ENCODE peak calls at places on chromosome 14, in nine cellular contexts. A is suprapubic skin, X is pancreas, N is Peyer's patch, C is esophagus squamous epithelium, T is retinal pigment epithelial cell, V is foreskin fibroblast, R is fibroblast of pulmonary artery, J is AG04450. K is an unnamed sample.

GRCh38 chr14:52596320-52596719 is 43.7 kb downstream of the GPR137C start:
- DNase-seq in C (no peak), T (no peak), R (no peak), J (no peak), N (no peak), A (no peak), X (no peak), V (no peak), K (no peak)

GRCh38 chr14:63737582-63738006 is 9.7 kb upstream of the SGPP1 start:
- DNase-seq in V (no peak), R (no peak), N (no peak), C (no peak), A (no peak), X (no peak), J (no peak), T (no peak), K (no peak)

GRCh38 chr14:93104961-93105360 is 10.8 kb downstream of the ITPK1 start:
- DNase-seq in A (no peak), R (no peak), N (no peak), J (no peak), C (no peak), V (no peak), X (no peak), T (no peak), K (no peak)

GRCh38 chr14:76828339-76829015 is 2.3 kb downstream of the LRRC74A start:
- DNase-seq in J (no peak), V (peak), A (no peak), X (peak), C (no peak), R (peak), N (no peak), T (no peak), K (no peak)

GRCh38 chr14:76812093-76812421 is 625 bp downstream of the ANGEL1 start:
- DNase-seq in C (no peak), J (no peak), R (no peak), A (no peak), T (no peak), N (no peak), V (no peak), X (no peak), K (no peak)

GRCh38 chr14:36690301-36691020 is 28.8 kb downstream of the PAX9 start:
- DNase-seq in V (peak), R (peak), A (no peak), T (no peak), J (no peak), C (no peak), N (no peak), X (no peak), K (no peak)

GRCh38 chr14:36365766-36366165 is 45.3 kb upstream of the MBIP start:
- DNase-seq in T (no peak), X (no peak), N (no peak), A (no peak), R (no peak), C (no peak), J (no peak), V (no peak), K (no peak)

GRCh38 chr14:98897605-98898309 is 374.2 kb downstream of the BCL11B start:
- DNase-seq in V (no peak), R (no peak), X (no peak), J (no peak), C (no peak), A (no peak), N (no peak), T (no peak), K (no peak)

GRCh38 chr14:31326111-31326510 is 94.2 kb downstream of the HEATR5A start:
- DNase-seq in J (no peak), A (no peak), N (no peak), T (no peak), V (peak), X (no peak), R (peak), C (no peak), K (peak)

GRCh38 chr14:72880820-72881219 is 13.1 kb downstream of the DPF3 start:
- DNase-seq in T (no peak), X (no peak), A (no peak), N (no peak), C (no peak), V (no peak), R (no peak), J (no peak), K (no peak)

GRCh38 chr14:24362241-24362960 is 5.6 kb upstream of the NFATC4 start:
- DNase-seq in C (no peak), T (no peak), N (no peak), V (no peak), J (no peak), A (no peak), X (no peak), R (no peak), K (no peak)

GRCh38 chr14:106845286-106846087 is 1319.1 kb downstream of the TMEM121 start:
- DNase-seq in T (no peak), C (no peak), N (peak), J (no peak), V (no peak), A (no peak), X (peak), R (no peak), K (no peak)

GRCh38 chr14:59771577-59771976 is 99.0 kb downstream of the RTN1 start:
- DNase-seq in A (no peak), V (peak), C (no peak), R (peak), T (peak), J (no peak), X (no peak), N (no peak), K (peak)

GRCh38 chr14:25869854-25870253 is 728.0 kb downstream of the NOVA1 start:
- DNase-seq in T (no peak), C (no peak), J (no peak), X (no peak), V (no peak), A (no peak), R (no peak), N (no peak), K (no peak)

GRCh38 chr14:60509438-60510253 is 700 bp downstream of the SIX6 start:
- DNase-seq in R (no peak), A (no peak), T (no peak), C (no peak), X (peak), J (no peak), N (no peak), V (no peak), K (no peak)

GRCh38 chr14:101884537-101885253 is 79.7 kb upstream of the DYNC1H1 start:
- DNase-seq in V (no peak), X (no peak), A (no peak), T (no peak), R (no peak), J (no peak), N (no peak), C (no peak), K (no peak)

GRCh38 chr14:88551094-88551870 is 3.5 kb downstream of the PTPN21 start:
- DNase-seq in C (no peak), J (peak), V (peak), T (peak), R (peak), N (peak), A (peak), X (peak), K (peak)

GRCh38 chr14:31527087-31527486 is 34.1 kb upstream of the NUBPL start:
- DNase-seq in N (no peak), T (no peak), A (no peak), R (no peak), C (no peak), J (no peak), V (no peak), X (peak), K (no peak)

GRCh38 chr14:101225729-101226152 is 322.2 kb upstream of the RTL1 start:
- DNase-seq in A (no peak), N (no peak), R (no peak), V (no peak), T (no peak), J (no peak), C (no peak), X (no peak), K (no peak)

GRCh38 chr14:51859136-51859535 is 1.3 kb upstream of the GNG2 start:
- DNase-seq in X (no peak), N (no peak), V (peak), T (no peak), A (no peak), C (no peak), J (no peak), R (no peak), K (no peak)

GRCh38 chr14:42654707-42655106 is 1048.0 kb downstream of the LRFN5 start:
- DNase-seq in C (no peak), A (no peak), R (no peak), N (no peak), X (no peak), T (no peak), J (no peak), V (no peak), K (no peak)

GRCh38 chr14:25049559-25050493 is at the start of gene STXBP6:
- DNase-seq in V (peak), J (no peak), A (peak), N (peak), T (no peak), C (no peak), X (peak), R (peak), K (no peak)

GRCh38 chr14:61864329-61864898 is 102.2 kb downstream of the SNAPC1 start:
- DNase-seq in X (no peak), R (no peak), C (no peak), N (no peak), J (no peak), A (no peak), T (no peak), V (no peak), K (no peak)

GRCh38 chr14:23572841-23573240 is 5.2 kb upstream of the AP1G2 start:
- DNase-seq in A (peak), N (no peak), T (no peak), V (no peak), X (no peak), J (no peak), R (no peak), C (no peak), K (no peak)

GRCh38 chr14:55832122-55832911 is 252.3 kb downstream of the KTN1 start:
- DNase-seq in A (no peak), X (no peak), T (no peak), V (peak), C (no peak), N (no peak), R (peak), J (peak), K (no peak)

GRCh38 chr14:60485057-60485599 is 735 bp downstream of the C14orf39 start:
- DNase-seq in X (no peak), T (no peak), V (peak), A (no peak), C (no peak), R (no peak), J (no peak), N (no peak), K (no peak)

GRCh38 chr14:81710232-81710845 is 176.7 kb upstream of the SEL1L start:
- DNase-seq in X (no peak), C (no peak), V (peak), J (no peak), T (no peak), R (peak), N (no peak), A (no peak), K (peak)

GRCh38 chr14:69055125-69055524 is 76.0 kb upstream of the ACTN1 start:
- DNase-seq in R (peak), N (no peak), V (no peak), A (no peak), T (no peak), C (no peak), J (peak), X (no peak), K (no peak)

GRCh38 chr14:26960049-26960688 is 362.3 kb upstream of the NOVA1 start:
- DNase-seq in T (no peak), C (no peak), A (no peak), R (no peak), X (no peak), J (no peak), V (no peak), N (no peak), K (no peak)

GRCh38 chr14:49052516-49052915 is 533.7 kb downstream of the RPS29 start:
- DNase-seq in T (peak), X (no peak), A (no peak), N (no peak), R (no peak), J (no peak), V (peak), C (no peak), K (peak)

GRCh38 chr14:58098507-58098906 is 53.5 kb downstream of the ARMH4 start:
- DNase-seq in V (no peak), A (no peak), N (no peak), J (no peak), T (no peak), X (no peak), R (no peak), C (no peak), K (no peak)

GRCh38 chr14:100472094-100472455 is 115.1 kb downstream of the BEGAIN start:
- DNase-seq in N (no peak), V (no peak), R (no peak), A (no peak), J (no peak), T (no peak), C (no peak), X (no peak), K (no peak)

GRCh38 chr14:52253503-52253902 is 14.0 kb upstream of the PTGDR start:
- DNase-seq in X (no peak), A (no peak), V (peak), N (no peak), C (no peak), R (no peak), J (no peak), T (peak), K (no peak)

GRCh38 chr14:56580317-56580711 is 716 bp downstream of the TMEM260 start:
- DNase-seq in V (no peak), C (no peak), T (no peak), N (no peak), A (no peak), R (no peak), X (no peak), J (no peak), K (no peak)

GRCh38 chr14:23539209-23539866 is 12.2 kb downstream of the ZFHX2 start:
- DNase-seq in V (peak), A (no peak), N (no peak), R (peak), J (no peak), T (no peak), X (no peak), C (no peak), K (no peak)

GRCh38 chr14:48319823-48320222 is 644.4 kb upstream of the MDGA2 start:
- DNase-seq in V (no peak), T (no peak), J (no peak), N (no peak), R (no peak), X (no peak), A (no peak), C (no peak), K (no peak)

DNA sequence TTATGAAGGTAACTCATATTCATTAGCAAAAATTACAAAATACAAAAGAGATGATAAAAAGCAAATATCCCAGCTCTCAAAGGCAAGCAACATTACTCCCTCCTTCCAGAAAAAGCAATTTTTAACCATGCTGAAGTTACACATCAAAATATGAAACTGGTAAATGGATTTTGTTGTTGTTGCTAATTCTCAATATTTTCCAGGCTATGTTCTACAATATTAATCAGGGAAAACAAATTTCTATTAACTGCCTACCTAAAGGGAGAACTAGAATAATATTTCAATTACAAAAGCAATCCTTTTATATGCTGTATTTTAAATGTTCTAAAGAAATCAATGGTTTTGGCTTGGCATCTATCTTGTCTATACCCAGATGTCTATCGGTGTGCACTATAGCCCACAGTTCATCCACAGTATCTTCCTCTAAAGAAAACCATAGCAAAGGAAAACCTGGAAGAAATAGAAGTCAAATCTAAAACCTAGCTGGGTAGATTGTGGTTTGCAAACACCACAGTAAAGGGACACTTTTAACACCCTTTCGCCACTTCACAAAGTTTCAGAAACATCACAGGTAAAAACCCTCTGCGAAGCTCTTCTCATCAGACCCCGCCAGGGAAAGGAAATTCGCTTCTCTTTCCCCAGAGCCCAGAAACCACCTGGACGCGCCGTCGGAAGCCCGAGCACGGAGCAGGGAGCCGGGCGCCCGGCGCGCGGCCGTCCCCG is 32.0 kb downstream of the TC2N start:
- DNase-seq in T (no peak), X (no peak), N (no peak), V (no peak), A (no peak), J (no peak), C (no peak), R (no peak), K (no peak)
- H3K4me3 ChIP-seq in T (peak), X (peak), N (peak), V (no peak), A (peak), J (no peak), C (peak), R (no peak), K (no peak)

GRCh38 chr14:90375934-90376333 is 20.9 kb upstream of the CALM1 start:
- DNase-seq in V (no peak), R (no peak), A (no peak), X (no peak), C (no peak), T (no peak), J (no peak), N (no peak), K (no peak)
- TF ChIP-seq CTCF in V (no peak), R (no peak), A (no peak), X (no peak), C (no peak), T (no peak), J (no peak), N (no peak), K (no peak)

GRCh38 chr14:104973215-104974145 is 4.7 kb downstream of the AHNAK2 start:
- DNase-seq in X (peak), T (peak), C (no peak), N (peak), A (peak), R (peak), V (peak), J (peak), K (peak)

GRCh38 chr14:104974146-104974541 is 4.0 kb downstream of the AHNAK2 start:
- DNase-seq in J (no peak), C (no peak), N (no peak), R (no peak), V (no peak), A (no peak), T (no peak), X (peak), K (no peak)

GRCh38 chr14:104970231-104971068 is 7.7 kb downstream of the AHNAK2 start:
- DNase-seq in V (peak), C (peak), T (peak), N (no peak), J (peak), R (peak), A (peak), X (peak), K (peak)

GRCh38 chr14:104971447-104972240 is 6.5 kb downstream of the AHNAK2 start:
- DNase-seq in N (no peak), V (no peak), X (peak), T (no peak), C (no peak), J (no peak), A (no peak), R (no peak), K (no peak)

DNA sequence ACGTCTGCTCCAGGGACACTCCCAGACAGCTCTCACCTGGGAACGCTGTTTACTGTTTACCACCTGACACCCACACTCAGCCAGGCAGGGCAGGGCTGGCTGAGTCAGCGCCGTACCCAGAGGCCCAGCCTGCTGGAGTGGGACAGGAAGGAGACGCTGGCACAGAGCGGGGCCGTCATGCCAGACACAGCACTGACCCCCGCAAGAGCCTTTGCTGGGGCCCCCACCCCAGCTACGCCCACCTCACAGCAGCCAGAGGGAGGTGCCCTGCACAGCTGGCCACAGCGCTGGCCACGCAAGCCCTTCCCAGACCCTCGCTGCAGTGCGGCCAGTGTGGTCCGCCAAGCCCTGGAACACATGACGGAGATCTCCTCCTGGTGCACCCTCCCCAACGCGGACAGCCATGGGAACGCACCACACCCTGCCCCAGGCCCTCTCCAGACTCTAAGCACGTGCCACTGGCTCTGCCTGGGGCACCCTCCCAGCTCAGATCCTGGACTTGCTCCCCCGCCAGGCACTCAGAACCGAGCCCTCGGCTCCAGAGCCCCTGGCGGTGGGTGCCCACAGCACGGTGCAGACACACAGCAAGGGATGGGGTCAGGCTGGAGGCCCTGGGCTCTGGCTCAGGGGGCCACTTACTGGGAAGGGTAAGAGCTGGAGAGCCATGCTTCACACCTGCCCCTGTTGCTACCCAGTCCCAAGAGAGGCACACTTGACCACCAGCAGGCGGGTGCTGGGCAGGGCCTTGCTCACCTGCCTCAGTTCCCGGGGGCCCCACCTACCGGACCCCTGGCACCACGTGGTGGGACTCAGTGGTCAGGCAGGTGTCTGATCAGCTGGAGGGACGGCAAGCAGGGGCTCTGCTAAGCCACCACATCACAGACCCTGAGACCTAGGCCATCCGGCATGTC is 5.6 kb downstream of the AHNAK2 start:
- DNase-seq in C (no peak), N (peak), V (peak), J (no peak), R (no peak), T (peak), X (peak), A (peak), K (no peak)
- H3K4me3 ChIP-seq in C (peak), N (no peak), V (no peak), J (no peak), R (no peak), T (no peak), X (no peak), A (peak), K (no peak)

GRCh38 chr14:64762044-64763034 is 58.1 kb downstream of the PLEKHG3 start:
- DNase-seq in T (peak), N (peak), X (peak), V (peak), R (peak), C (no peak), J (peak), A (no peak), K (peak)
- TF ChIP-seq CTCF in T (no peak), N (no peak), X (no peak), V (no peak), R (no peak), C (no peak), J (no peak), A (no peak), K (no peak)

GRCh38 chr14:71600309-71600708 is 331.9 kb upstream of the RGS6 start:
- DNase-seq in C (no peak), R (no peak), X (no peak), V (no peak), N (no peak), A (no peak), T (no peak), J (no peak), K (no peak)

GRCh38 chr14:71606064-71606463 is 326.2 kb upstream of the RGS6 start:
- DNase-seq in V (no peak), N (no peak), C (no peak), R (no peak), T (no peak), X (no peak), J (no peak), A (no peak), K (no peak)

GRCh38 chr14:71604231-71604630 is 328.0 kb upstream of the RGS6 start:
- DNase-seq in J (no peak), R (no peak), V (no peak), C (no peak), X (no peak), T (no peak), N (no peak), A (no peak), K (no peak)

GRCh38 chr14:71606575-71606974 is 325.7 kb upstream of the RGS6 start:
- DNase-seq in N (no peak), A (no peak), J (no peak), V (no peak), R (no peak), C (no peak), T (no peak), X (no peak), K (no peak)

GRCh38 chr14:71602524-71602923 is 329.7 kb upstream of the RGS6 start:
- DNase-seq in V (no peak), X (no peak), R (no peak), C (no peak), A (no peak), N (no peak), J (no peak), T (no peak), K (no peak)
- H3K4me3 ChIP-seq in V (no peak), X (no peak), R (no peak), C (no peak), A (no peak), N (no peak), J (no peak), T (no peak), K (no peak)

GRCh38 chr14:40870252-40870651 is 736.4 kb upstream of the LRFN5 start:
- DNase-seq in C (no peak), J (no peak), A (no peak), T (no peak), X (no peak), N (no peak), R (no peak), V (no peak), K (no peak)
- TF ChIP-seq CTCF in C (no peak), J (no peak), A (no peak), T (peak), X (no peak), N (no peak), R (no peak), V (no peak), K (no peak)

K was measured in astrocyte of the cerebellum.